ENCODE peak calls at places on chromosomes 6 and 20, in four cellular contexts. X is WTC11, J is HepG2, V is K562. T is an unnamed sample.

GRCh38 chr6:157631388-157631787 is 191.7 kb upstream of the SNX9 start:
- DNase-seq in V (no peak), X (no peak), J (no peak), T (no peak)

GRCh38 chr20:37358366-37359150 is 12.6 kb downstream of the SRC start:
- DNase-seq in J (no peak), V (no peak), X (no peak), T (no peak)

GRCh38 chr6:150149146-150149545 is 6.3 kb downstream of the PPP1R14C start:
- DNase-seq in J (no peak), V (no peak), X (no peak), T (no peak)

GRCh38 chr6:116932496-116932895 is 55.5 kb downstream of the RFX6 start:
- DNase-seq in X (no peak), J (no peak), V (no peak), T (peak)

GRCh38 chr20:45061244-45061643 is 39.7 kb downstream of the KCNS1 start:
- DNase-seq in V (no peak), X (no peak), J (no peak), T (no peak)

GRCh38 chr20:44979090-44979621 is 12.8 kb downstream of the STK4 start:
- DNase-seq in J (no peak), V (no peak), X (no peak), T (no peak)

GRCh38 chr6:163147988-163148387 is 266.5 kb upstream of the QKI start:
- DNase-seq in X (no peak), V (no peak), J (no peak), T (no peak)

GRCh38 chr6:43159599-43159998 is 11.5 kb upstream of the SRF start:
- DNase-seq in V (no peak), J (no peak), X (no peak), T (no peak)

GRCh38 chr6:53326372-53327016 is 22.3 kb downstream of the ELOVL5 start:
- DNase-seq in J (no peak), X (no peak), V (no peak), T (no peak)

GRCh38 chr20:56634735-56635422 is 5.8 kb downstream of the TFAP2C start:
- DNase-seq in J (no peak), V (no peak), X (peak), T (no peak)
- TF ChIP-seq ELF4 in J (no peak), V (no peak), X (no peak), T (no peak)

GRCh38 chr20:1803216-1804128 is 91.7 kb upstream of the SIRPA start:
- DNase-seq in J (no peak), X (peak), V (no peak), T (no peak)
- TF ChIP-seq ELF4 in J (no peak), X (no peak), V (no peak), T (no peak)

DNA sequence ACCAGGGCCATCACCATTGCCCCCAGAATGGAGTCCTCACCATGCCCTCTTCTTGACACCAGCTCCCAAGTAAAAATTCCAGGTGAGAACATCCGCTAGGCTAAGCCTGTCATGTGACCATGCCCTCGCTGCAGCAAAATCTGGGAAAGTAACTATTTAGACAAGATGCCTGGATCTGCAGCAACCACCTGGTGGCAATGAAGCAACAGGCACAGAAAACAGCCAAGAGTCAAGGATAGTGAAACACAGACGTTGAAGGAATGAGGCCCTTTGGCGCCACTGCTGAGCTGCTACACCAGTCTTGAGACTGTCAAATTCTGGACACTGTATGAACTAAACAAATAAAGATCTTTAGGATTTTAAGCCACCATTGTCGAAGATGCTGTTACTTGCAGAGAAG is 30.1 kb upstream of the TGM6 start:
- DNase-seq in V (no peak), X (no peak), J (no peak), T (no peak)
- TF ChIP-seq ELF4 in V (no peak), X (no peak), J (no peak), T (no peak)

GRCh38 chr20:31515072-31515774 is 981 bp downstream of the HM13 start:
- DNase-seq in J (no peak), X (no peak), V (no peak), T (no peak)

GRCh38 chr20:31516166-31516565 is 1.9 kb downstream of the HM13 start:
- DNase-seq in V (no peak), X (no peak), J (no peak), T (no peak)

GRCh38 chr20:31516651-31517050 is 2.4 kb downstream of the HM13 start:
- DNase-seq in X (no peak), V (no peak), J (no peak), T (no peak)

GRCh38 chr20:31515775-31516107 is 1.5 kb downstream of the HM13 start:
- DNase-seq in J (no peak), V (no peak), X (no peak), T (no peak)

DNA sequence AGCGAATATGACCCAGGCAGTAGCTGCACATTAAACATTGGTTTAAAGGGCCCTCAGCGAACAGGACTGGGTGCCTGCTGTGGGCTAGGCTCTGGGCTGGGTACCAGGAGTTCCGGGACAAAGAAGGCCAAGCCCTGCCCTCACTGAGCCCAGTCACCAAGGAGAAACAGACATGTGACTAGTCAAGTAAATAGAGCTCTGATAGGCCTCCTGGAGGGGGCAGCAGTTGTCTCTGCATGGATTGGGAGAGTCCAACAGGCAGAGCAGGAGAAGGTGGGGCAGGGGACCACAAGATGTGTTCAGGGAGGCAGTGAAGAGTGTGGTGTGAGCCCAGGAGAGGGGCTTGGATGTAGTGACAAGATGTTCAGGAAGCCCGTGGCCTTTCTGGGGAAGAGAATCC is 3.1 kb downstream of the HM13 start:
- DNase-seq in V (peak), J (peak), X (peak), T (peak)
- TF ChIP-seq ELF4 in V (no peak), J (no peak), X (no peak), T (no peak)

DNA sequence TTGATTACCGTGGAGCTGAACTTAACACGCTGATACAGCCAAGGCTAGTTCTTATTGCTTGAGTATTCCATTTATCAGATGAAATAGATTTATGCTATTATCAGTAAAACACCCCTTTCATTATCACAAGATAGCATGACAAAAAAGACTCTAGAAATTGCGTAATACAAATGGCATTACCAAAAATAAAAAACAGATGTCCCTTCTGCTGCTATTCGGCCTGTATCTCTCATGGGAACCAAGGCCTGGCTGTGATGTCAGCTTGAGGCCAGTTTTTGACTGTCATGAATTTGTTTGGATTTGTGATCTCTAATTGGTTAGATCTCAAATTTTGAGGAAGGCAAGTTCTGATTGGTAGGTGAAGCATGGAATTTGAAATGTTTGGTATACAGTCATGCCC is 25.2 kb downstream of the MEI4 start:
- DNase-seq in J (no peak), X (no peak), V (no peak), T (no peak)
- TF ChIP-seq ELF4 in J (no peak), X (no peak), V (no peak), T (no peak)

GRCh38 chr20:21705466-21706344 is at the start of gene PAX1:
- DNase-seq in X (no peak), V (no peak), J (no peak), T (peak)
- TF ChIP-seq ELF4 in X (no peak), V (no peak), J (no peak), T (no peak)

T was measured in HEK293T.